ENCODE peak calls at places on chromosome 2, in five cellular contexts. S is SK-N-SH, W is K562, V is astrocyte, U is mammary epithelial cell. T is an unnamed sample. For H3K4me1, the result is how much of the 10 kb centered on the place peaks cover.

GRCh38 chr2:233435436-233436190 is 81.3 kb downstream of the DGKD start:
- DNase-seq in U (no peak), W (no peak), V (no peak), S (no peak), T (no peak)

GRCh38 chr2:216151313-216152030 is 42.3 kb downstream of the XRCC5 start:
- DNase-seq in V (no peak), S (peak), W (no peak), U (no peak), T (no peak)

GRCh38 chr2:26925100-26925791 is 45.2 kb upstream of the MAPRE3 start:
- DNase-seq in U (no peak), S (no peak), W (no peak), V (no peak), T (peak)

GRCh38 chr2:170277943-170278342 is 100.0 kb downstream of the MYO3B start:
- DNase-seq in U (no peak), S (no peak), V (no peak), W (no peak), T (no peak)

GRCh38 chr2:215137741-215138340 is 585 bp downstream of the ABCA12 start:
- DNase-seq in U (peak), V (peak), S (peak), W (no peak), T (no peak)

GRCh38 chr2:134839649-134840048 is 1.2 kb downstream of the ACMSD start:
- DNase-seq in U (no peak), S (no peak), V (no peak), W (no peak), T (no peak)

GRCh38 chr2:238277695-238278094 is 10.7 kb downstream of the PER2 start:
- DNase-seq in V (no peak), W (no peak), U (no peak), S (no peak), T (peak)

GRCh38 chr2:7825591-7826312 is 856.1 kb upstream of the ID2 start:
- DNase-seq in W (no peak), V (peak), U (peak), S (no peak), T (no peak)

GRCh38 chr2:55843096-55843991 is 80.2 kb downstream of the EFEMP1 start:
- DNase-seq in U (peak), W (peak), V (peak), S (no peak), T (no peak)

GRCh38 chr2:96691022-96691612 is 48.6 kb downstream of the FER1L5 start:
- DNase-seq in V (no peak), S (no peak), W (no peak), U (no peak), T (no peak)

GRCh38 chr2:74507145-74507925 is at the start of gene PCGF1:
- DNase-seq in U (peak), W (peak), V (peak), S (peak), T (peak)
- H3K4me1 ChIP-seq in U (under half), W (half or more), V (half or more), S (under half), T (under half)

DNA sequence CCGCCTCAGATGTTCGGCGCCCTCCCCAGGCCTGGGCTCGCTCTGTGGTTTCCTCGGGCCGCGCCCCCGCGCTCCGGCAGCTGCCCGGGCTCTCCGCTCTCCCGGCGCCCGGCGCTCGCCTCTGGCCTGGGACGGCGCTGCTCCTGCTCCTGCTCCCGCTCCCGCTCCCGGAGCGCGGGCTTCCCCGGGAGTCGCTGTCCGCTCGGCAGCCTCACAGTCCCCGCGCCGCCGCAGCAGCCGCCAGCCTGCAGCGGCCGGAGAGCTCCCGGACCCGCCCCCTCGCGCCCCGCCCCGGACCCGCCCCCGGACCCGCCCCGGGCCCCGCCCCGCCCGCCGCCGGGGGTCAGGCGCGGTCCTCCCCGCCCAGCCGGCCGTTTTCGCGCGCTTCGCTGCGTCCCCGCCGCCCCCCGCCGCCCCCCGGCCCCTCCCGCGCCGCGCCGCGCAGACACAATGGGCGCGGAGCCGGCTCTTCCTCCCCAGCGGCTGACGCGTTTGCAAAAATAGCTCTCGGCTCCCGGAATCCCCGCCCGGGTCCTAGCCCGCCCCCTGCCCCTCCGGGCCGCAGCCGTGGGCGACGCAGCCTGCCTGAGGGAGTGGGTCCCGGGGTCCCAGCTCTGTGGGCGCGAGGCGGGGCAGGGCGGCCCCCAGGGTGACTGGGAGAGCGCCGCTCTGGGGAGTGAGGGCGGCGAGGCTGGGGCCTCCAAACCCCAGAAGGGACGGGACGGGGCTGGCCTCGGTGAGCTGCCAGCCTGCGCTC is at the start of gene ARL4C:
- DNase-seq in S (peak), W (peak), V (peak), U (peak), T (peak)
- TF ChIP-seq CTCF in S (no peak), W (no peak), V (no peak), U (peak), T (peak)

DNA sequence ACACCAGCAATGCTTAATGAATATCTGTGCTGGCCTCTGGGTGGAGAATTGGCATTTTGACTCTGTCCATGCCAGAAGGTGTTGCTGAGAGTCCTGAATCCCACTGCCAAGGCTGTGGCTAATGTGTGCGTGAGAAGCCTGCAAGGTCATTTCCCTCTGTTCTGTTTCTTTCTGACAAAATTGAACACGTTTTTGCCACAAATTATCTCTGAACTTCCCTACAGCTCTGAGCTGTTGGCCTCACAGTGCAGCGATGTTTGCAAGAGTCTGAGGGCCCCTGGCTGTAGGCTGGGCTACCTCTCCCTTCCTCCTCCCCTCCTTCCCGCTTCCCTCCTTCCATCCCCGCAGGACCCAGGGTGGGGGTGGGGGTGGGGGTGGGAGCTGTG is 154.1 kb upstream of the HS6ST1 start:
- DNase-seq in U (no peak), W (no peak), V (peak), S (no peak), T (peak)
- H2AFZ ChIP-seq in U (no peak), W (peak), V (no peak), S (no peak), T (no peak)

DNA sequence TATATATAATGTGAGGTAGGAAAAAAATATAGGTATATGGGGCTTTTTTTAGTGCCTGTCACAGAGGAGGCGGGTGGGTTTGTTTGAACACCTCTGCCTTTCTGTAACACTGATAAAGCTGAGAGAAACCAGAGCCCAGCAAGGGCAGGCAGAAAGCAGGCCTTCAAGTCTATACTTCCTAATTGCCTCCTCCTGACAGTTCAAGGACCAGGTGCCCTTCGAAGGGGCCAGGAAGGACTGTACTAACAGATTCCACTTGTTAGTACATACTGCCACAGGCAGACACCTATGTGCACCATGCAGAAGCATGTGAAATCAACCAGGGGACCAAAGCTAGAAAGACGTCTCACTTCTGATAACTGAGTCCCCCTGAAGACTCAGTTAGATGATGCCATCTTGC is 13.8 kb downstream of the SLC1A4 start:
- DNase-seq in W (no peak), S (no peak), U (no peak), V (no peak), T (no peak)
- H3K4me1 ChIP-seq in W (under half), S (under half), U (under half), V (under half), T (under half)

GRCh38 chr2:73939419-73939818 is 12.7 kb downstream of the DGUOK start:
- DNase-seq in U (peak), S (no peak), W (no peak), V (peak), T (no peak)
- TF ChIP-seq CTCF in U (peak), S (peak), W (no peak), V (no peak), T (no peak)

GRCh38 chr2:208139447-208139846 is 6.5 kb downstream of the CRYGB start:
- DNase-seq in S (no peak), W (no peak), V (no peak), U (no peak), T (no peak)
- H2AFZ ChIP-seq in S (no peak), W (no peak), V (no peak), U (no peak), T (no peak)

GRCh38 chr2:68834737-68835136 is 36.5 kb downstream of the BMP10 start:
- DNase-seq in V (no peak), S (no peak), U (no peak), W (peak), T (no peak)
- H3K4me1 ChIP-seq in V (under half), S (under half), U (under half), W (under half), T (under half)

T was measured in neural progenitor cell.